ENCODE peak calls at places on chromosomes 13 and 19, in eight cellular contexts. One of them, this sample, is unnamed. For H3K4me1, the result is how much of the 10 kb centered on the place peaks cover.

GRCh38 chr19:29620931-29621351 is 14.9 kb downstream of the POP4 start:
- DNase-seq in mucosa of descending colon: peak
- DNase-seq in small intestine: no peak
- DNase-seq in tibial nerve: no peak
- DNase-seq in A549: no peak
- DNase-seq in CD8-positive, alpha-beta T cell: peak
- DNase-seq in ovary: no peak
- DNase-seq in GM12878: no peak
- DNase-seq in this sample: no peak

GRCh38 chr13:26985285-26985878 is 186.2 kb downstream of the USP12 start:
- DNase-seq in mucosa of descending colon: no peak
- DNase-seq in small intestine: peak
- DNase-seq in tibial nerve: peak
- DNase-seq in A549: peak
- DNase-seq in CD8-positive, alpha-beta T cell: peak
- DNase-seq in ovary: peak
- DNase-seq in GM12878: peak
- DNase-seq in this sample: peak

GRCh38 chr13:111289251-111289650 is 31.2 kb upstream of the TEX29 start:
- DNase-seq in mucosa of descending colon: no peak
- DNase-seq in small intestine: no peak
- DNase-seq in tibial nerve: no peak
- DNase-seq in A549: no peak
- DNase-seq in CD8-positive, alpha-beta T cell: no peak
- DNase-seq in ovary: no peak
- DNase-seq in GM12878: no peak
- DNase-seq in this sample: no peak

GRCh38 chr13:99614465-99614885 is 113.2 kb downstream of the TM9SF2 start:
- DNase-seq in mucosa of descending colon: no peak
- DNase-seq in small intestine: peak
- DNase-seq in tibial nerve: no peak
- DNase-seq in A549: peak
- DNase-seq in CD8-positive, alpha-beta T cell: no peak
- DNase-seq in ovary: no peak
- DNase-seq in GM12878: no peak
- DNase-seq in this sample: peak

GRCh38 chr13:102993348-102993747 is 72.9 kb downstream of the SLC10A2 start:
- DNase-seq in mucosa of descending colon: no peak
- DNase-seq in small intestine: no peak
- DNase-seq in tibial nerve: no peak
- DNase-seq in A549: no peak
- DNase-seq in CD8-positive, alpha-beta T cell: no peak
- DNase-seq in ovary: no peak
- DNase-seq in GM12878: no peak
- DNase-seq in this sample: no peak

GRCh38 chr13:113058988-113059850 is 46.4 kb upstream of the F7 start:
- DNase-seq in mucosa of descending colon: no peak
- DNase-seq in small intestine: no peak
- DNase-seq in tibial nerve: no peak
- DNase-seq in A549: peak
- DNase-seq in CD8-positive, alpha-beta T cell: no peak
- DNase-seq in ovary: no peak
- DNase-seq in GM12878: no peak
- DNase-seq in this sample: no peak

GRCh38 chr19:3482507-3483225 is 575 bp downstream of the SMIM44 start:
- DNase-seq in mucosa of descending colon: peak
- DNase-seq in small intestine: peak
- DNase-seq in tibial nerve: no peak
- DNase-seq in A549: no peak
- DNase-seq in CD8-positive, alpha-beta T cell: no peak
- DNase-seq in ovary: no peak
- DNase-seq in GM12878: no peak
- DNase-seq in this sample: no peak

GRCh38 chr19:37505958-37506386 is 767 bp upstream of the ZNF793 start:
- DNase-seq in mucosa of descending colon: peak
- DNase-seq in small intestine: no peak
- DNase-seq in tibial nerve: no peak
- DNase-seq in A549: no peak
- DNase-seq in CD8-positive, alpha-beta T cell: no peak
- DNase-seq in ovary: peak
- DNase-seq in GM12878: no peak
- DNase-seq in this sample: no peak

GRCh38 chr13:39415403-39415802 is 187.6 kb downstream of the LHFPL6 start:
- DNase-seq in mucosa of descending colon: no peak
- DNase-seq in small intestine: peak
- DNase-seq in tibial nerve: no peak
- DNase-seq in A549: peak
- DNase-seq in CD8-positive, alpha-beta T cell: no peak
- DNase-seq in ovary: peak
- DNase-seq in GM12878: no peak
- DNase-seq in this sample: peak

GRCh38 chr19:18173572-18174294 is at the start of gene IFI30:
- DNase-seq in mucosa of descending colon: peak
- DNase-seq in small intestine: peak
- DNase-seq in tibial nerve: peak
- DNase-seq in A549: peak
- DNase-seq in CD8-positive, alpha-beta T cell: peak
- DNase-seq in ovary: peak
- DNase-seq in GM12878: peak
- DNase-seq in this sample: peak

GRCh38 chr13:112592647-112593046 is 4.7 kb upstream of the TUBGCP3 start:
- DNase-seq in mucosa of descending colon: no peak
- DNase-seq in small intestine: no peak
- DNase-seq in tibial nerve: no peak
- DNase-seq in A549: no peak
- DNase-seq in CD8-positive, alpha-beta T cell: no peak
- DNase-seq in ovary: no peak
- DNase-seq in GM12878: no peak
- DNase-seq in this sample: no peak

GRCh38 chr13:99992912-99993311 is 11.3 kb downstream of the ZIC2 start:
- DNase-seq in mucosa of descending colon: no peak
- DNase-seq in small intestine: no peak
- DNase-seq in tibial nerve: no peak
- DNase-seq in A549: no peak
- DNase-seq in CD8-positive, alpha-beta T cell: no peak
- DNase-seq in ovary: no peak
- DNase-seq in GM12878: no peak
- DNase-seq in this sample: peak

GRCh38 chr13:70353096-70353495 is 244.8 kb upstream of the KLHL1 start:
- DNase-seq in mucosa of descending colon: no peak
- DNase-seq in small intestine: peak
- DNase-seq in tibial nerve: no peak
- DNase-seq in A549: no peak
- DNase-seq in CD8-positive, alpha-beta T cell: no peak
- DNase-seq in ovary: no peak
- DNase-seq in GM12878: no peak
- DNase-seq in this sample: no peak

GRCh38 chr19:53192771-53193533 is at the start of gene ZNF665:
- DNase-seq in mucosa of descending colon: peak
- DNase-seq in small intestine: peak
- DNase-seq in tibial nerve: peak
- DNase-seq in A549: no peak
- DNase-seq in CD8-positive, alpha-beta T cell: peak
- DNase-seq in ovary: peak
- DNase-seq in GM12878: no peak
- DNase-seq in this sample: peak

GRCh38 chr13:97185751-97186150 is 36.4 kb upstream of the MBNL2 start:
- DNase-seq in mucosa of descending colon: no peak
- DNase-seq in small intestine: no peak
- DNase-seq in tibial nerve: no peak
- DNase-seq in A549: no peak
- DNase-seq in CD8-positive, alpha-beta T cell: no peak
- DNase-seq in ovary: no peak
- DNase-seq in GM12878: no peak
- DNase-seq in this sample: no peak

GRCh38 chr19:40553885-40554857 is 22.5 kb upstream of the SHKBP1 start:
- DNase-seq in mucosa of descending colon: peak
- DNase-seq in small intestine: peak
- DNase-seq in tibial nerve: no peak
- DNase-seq in A549: no peak
- DNase-seq in CD8-positive, alpha-beta T cell: no peak
- DNase-seq in ovary: no peak
- DNase-seq in GM12878: no peak
- DNase-seq in this sample: no peak

GRCh38 chr13:38667526-38668094 is 19.3 kb upstream of the FREM2 start:
- DNase-seq in mucosa of descending colon: no peak
- DNase-seq in small intestine: no peak
- DNase-seq in tibial nerve: no peak
- DNase-seq in A549: no peak
- DNase-seq in CD8-positive, alpha-beta T cell: no peak
- DNase-seq in ovary: no peak
- DNase-seq in GM12878: no peak
- DNase-seq in this sample: no peak

GRCh38 chr13:107870400-107870799 is 344.9 kb downstream of the LIG4 start:
- DNase-seq in mucosa of descending colon: no peak
- DNase-seq in small intestine: no peak
- DNase-seq in tibial nerve: no peak
- DNase-seq in A549: no peak
- DNase-seq in CD8-positive, alpha-beta T cell: no peak
- DNase-seq in ovary: no peak
- DNase-seq in GM12878: no peak
- DNase-seq in this sample: no peak

GRCh38 chr13:111177081-111177711 is 62.1 kb downstream of the ARHGEF7 start:
- DNase-seq in mucosa of descending colon: peak
- DNase-seq in small intestine: peak
- DNase-seq in tibial nerve: peak
- DNase-seq in A549: no peak
- DNase-seq in CD8-positive, alpha-beta T cell: peak
- DNase-seq in ovary: no peak
- DNase-seq in GM12878: no peak
- DNase-seq in this sample: peak

DNA sequence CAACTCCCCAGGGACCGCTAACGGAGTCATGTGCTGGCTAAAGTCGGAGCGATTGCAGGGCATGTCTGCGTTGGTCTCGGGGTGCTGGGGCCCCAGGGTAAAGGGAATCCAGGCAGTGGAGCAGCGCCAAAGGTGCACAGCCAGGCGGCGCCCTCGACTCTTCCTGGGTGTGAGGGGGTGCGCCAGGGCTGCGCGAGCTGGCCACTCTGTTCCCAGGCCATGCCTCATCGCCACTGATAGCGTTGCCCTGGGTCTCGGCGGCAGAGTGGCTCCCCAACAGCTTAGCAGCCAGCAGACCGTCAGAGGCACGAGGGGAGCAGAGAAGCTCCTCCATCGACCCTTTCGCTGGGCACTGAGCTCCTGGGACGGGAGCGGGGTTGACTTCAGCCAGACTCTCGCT is 152.7 kb downstream of the B3GLCT start:
- DNase-seq in mucosa of descending colon: no peak
- DNase-seq in small intestine: no peak
- DNase-seq in tibial nerve: no peak
- DNase-seq in A549: no peak
- DNase-seq in CD8-positive, alpha-beta T cell: no peak
- DNase-seq in ovary: no peak
- DNase-seq in GM12878: no peak
- DNase-seq in this sample: no peak
- H3K4me1 ChIP-seq in mucosa of descending colon: under half
- H3K4me1 ChIP-seq in small intestine: under half
- H3K4me1 ChIP-seq in tibial nerve: under half
- H3K4me1 ChIP-seq in A549: under half
- H3K4me1 ChIP-seq in CD8-positive, alpha-beta T cell: under half
- H3K4me1 ChIP-seq in ovary: under half
- H3K4me1 ChIP-seq in GM12878: under half
- H3K4me1 ChIP-seq in this sample: under half

GRCh38 chr19:44719262-44719701 is 20.3 kb downstream of the CEACAM16 start:
- DNase-seq in mucosa of descending colon: no peak
- DNase-seq in small intestine: no peak
- DNase-seq in tibial nerve: no peak
- DNase-seq in A549: no peak
- DNase-seq in CD8-positive, alpha-beta T cell: no peak
- DNase-seq in ovary: no peak
- DNase-seq in GM12878: no peak
- DNase-seq in this sample: no peak

GRCh38 chr19:44717603-44718002 is 18.7 kb downstream of the CEACAM16 start:
- DNase-seq in mucosa of descending colon: no peak
- DNase-seq in small intestine: no peak
- DNase-seq in tibial nerve: no peak
- DNase-seq in A549: no peak
- DNase-seq in CD8-positive, alpha-beta T cell: no peak
- DNase-seq in ovary: no peak
- DNase-seq in GM12878: no peak
- DNase-seq in this sample: no peak

GRCh38 chr19:44722131-44723121 is 23.5 kb downstream of the CEACAM16 start:
- DNase-seq in mucosa of descending colon: no peak
- DNase-seq in small intestine: no peak
- DNase-seq in tibial nerve: no peak
- DNase-seq in A549: peak
- DNase-seq in CD8-positive, alpha-beta T cell: peak
- DNase-seq in ovary: no peak
- DNase-seq in GM12878: peak
- DNase-seq in this sample: no peak

GRCh38 chr19:44720945-44721344 is 22.0 kb downstream of the CEACAM16 start:
- DNase-seq in mucosa of descending colon: no peak
- DNase-seq in small intestine: no peak
- DNase-seq in tibial nerve: no peak
- DNase-seq in A549: no peak
- DNase-seq in CD8-positive, alpha-beta T cell: no peak
- DNase-seq in ovary: no peak
- DNase-seq in GM12878: no peak
- DNase-seq in this sample: no peak

GRCh38 chr19:44718441-44719261 is 19.7 kb downstream of the CEACAM16 start:
- DNase-seq in mucosa of descending colon: peak
- DNase-seq in small intestine: peak
- DNase-seq in tibial nerve: peak
- DNase-seq in A549: peak
- DNase-seq in CD8-positive, alpha-beta T cell: no peak
- DNase-seq in ovary: peak
- DNase-seq in GM12878: no peak
- DNase-seq in this sample: peak
- H3K4me3 ChIP-seq in mucosa of descending colon: no peak
- H3K4me3 ChIP-seq in small intestine: no peak
- H3K4me3 ChIP-seq in tibial nerve: no peak
- H3K4me3 ChIP-seq in A549: peak
- H3K4me3 ChIP-seq in CD8-positive, alpha-beta T cell: no peak
- H3K4me3 ChIP-seq in ovary: no peak
- H3K4me3 ChIP-seq in GM12878: no peak
- H3K4me3 ChIP-seq in this sample: peak

DNA sequence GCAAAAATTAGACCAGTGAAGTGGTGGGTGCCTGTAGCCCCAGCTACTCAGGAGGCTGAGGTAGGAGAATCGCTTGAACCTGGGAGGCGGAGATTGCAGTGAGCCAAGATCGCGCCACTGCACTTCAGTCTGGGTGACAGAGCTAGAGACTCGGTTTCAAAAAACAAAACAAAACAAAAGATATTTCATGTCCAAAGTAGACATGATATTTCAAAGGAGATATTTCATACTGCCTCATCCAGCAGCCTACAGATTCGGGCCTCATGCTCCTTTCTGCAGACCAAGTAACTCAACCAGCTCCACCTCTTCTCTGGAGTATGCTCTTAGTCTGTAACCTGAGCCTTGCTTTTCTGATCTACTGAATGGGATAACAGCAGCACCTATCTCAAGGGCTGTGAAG is 15.0 kb downstream of the ZC3H4 start:
- DNase-seq in mucosa of descending colon: peak
- DNase-seq in small intestine: no peak
- DNase-seq in tibial nerve: no peak
- DNase-seq in A549: no peak
- DNase-seq in CD8-positive, alpha-beta T cell: no peak
- DNase-seq in ovary: no peak
- DNase-seq in GM12878: no peak
- DNase-seq in this sample: no peak
- H3K4me1 ChIP-seq in mucosa of descending colon: under half
- H3K4me1 ChIP-seq in small intestine: under half
- H3K4me1 ChIP-seq in tibial nerve: half or more
- H3K4me1 ChIP-seq in A549: under half
- H3K4me1 ChIP-seq in CD8-positive, alpha-beta T cell: under half
- H3K4me1 ChIP-seq in ovary: under half
- H3K4me1 ChIP-seq in GM12878: under half
- H3K4me1 ChIP-seq in this sample: under half

GRCh38 chr19:17026706-17027427 is at the start of gene CPAMD8:
- DNase-seq in mucosa of descending colon: no peak
- DNase-seq in small intestine: no peak
- DNase-seq in tibial nerve: no peak
- DNase-seq in A549: no peak
- DNase-seq in CD8-positive, alpha-beta T cell: no peak
- DNase-seq in ovary: no peak
- DNase-seq in GM12878: no peak
- DNase-seq in this sample: no peak
- H3K4me3 ChIP-seq in mucosa of descending colon: no peak
- H3K4me3 ChIP-seq in small intestine: no peak
- H3K4me3 ChIP-seq in tibial nerve: no peak
- H3K4me3 ChIP-seq in A549: peak
- H3K4me3 ChIP-seq in CD8-positive, alpha-beta T cell: peak
- H3K4me3 ChIP-seq in ovary: no peak
- H3K4me3 ChIP-seq in GM12878: no peak
- H3K4me3 ChIP-seq in this sample: no peak